ENCODE peak calls at places on chromosomes 5 and 9, in eight cellular contexts. I is kidney epithelial cell, L is fibroblast of pulmonary artery, N is endodermal cell, O is ovary, B is PC-9, A is stomach, Z is colonic mucosa. R is an unnamed sample.

GRCh38 chr5:147453901-147454814 is 55.7 kb downstream of the DPYSL3 start:
- DNase-seq in I (peak; percentile 44), O (peak; percentile 94), B (peak; percentile 57), L (peak; percentile 91), Z (peak; percentile 87), A (peak; percentile 75), N (peak; percentile 97), R (no peak)

GRCh38 chr9:134870746-134871667 is 9.6 kb upstream of the FCN2 start:
- DNase-seq in I (no peak), A (no peak), N (peak; percentile 31), L (no peak), O (no peak), B (no peak), Z (no peak), R (no peak)

GRCh38 chr9:108182950-108183381 is 672.8 kb downstream of the ACTL7B start:
- DNase-seq in A (no peak), L (peak; percentile 44), I (no peak), O (no peak), Z (no peak), B (no peak), N (no peak), R (no peak)

GRCh38 chr5:131635755-131636479 is 888 bp upstream of the RAPGEF6 start:
- DNase-seq in B (no peak), A (no peak), L (peak; percentile 52), N (no peak), Z (no peak), I (no peak), O (no peak), R (peak; percentile 23)

GRCh38 chr9:35500130-35500748 is 10.3 kb downstream of the RUSC2 start:
- DNase-seq in L (no peak), I (no peak), O (no peak), Z (no peak), B (no peak), N (no peak), A (no peak), R (no peak)

GRCh38 chr9:9950813-9951212 is 662.0 kb downstream of the PTPRD start:
- DNase-seq in O (no peak), I (no peak), N (no peak), A (no peak), B (no peak), L (no peak), Z (no peak), R (no peak)

GRCh38 chr9:124770359-124771020 is 621 bp downstream of the NR6A1 start:
- DNase-seq in L (no peak), I (no peak), B (peak; percentile 28), N (peak; percentile 82), Z (peak; percentile 67), A (no peak), O (no peak), R (no peak)

GRCh38 chr5:138545919-138546562 is 3.0 kb upstream of the ETF1 start:
- DNase-seq in B (no peak), O (no peak), A (no peak), N (no peak), I (no peak), Z (no peak), L (no peak), R (no peak)

GRCh38 chr9:99782962-99783718 is 38.5 kb upstream of the NR4A3 start:
- DNase-seq in B (no peak), O (no peak), A (no peak), Z (no peak), L (no peak), I (no peak), N (no peak), R (no peak)

GRCh38 chr5:88690619-88691560 is 192.1 kb downstream of the MEF2C start:
- DNase-seq in L (peak; percentile 67), O (peak; percentile 65), N (peak; percentile 91), A (peak; percentile 76), B (peak; percentile 62), I (no peak), Z (peak; percentile 70), R (no peak)

GRCh38 chr9:77997611-77998349 is 33.8 kb downstream of the GNAQ start:
- DNase-seq in Z (no peak), A (no peak), N (no peak), O (no peak), L (no peak), I (no peak), B (no peak), R (no peak)

GRCh38 chr9:96149881-96150280 is 152.1 kb downstream of the HSD17B3 start:
- DNase-seq in B (no peak), L (no peak), N (no peak), A (no peak), Z (no peak), I (no peak), O (no peak), R (no peak)

GRCh38 chr9:123569343-123569694 is 213.3 kb downstream of the CRB2 start:
- DNase-seq in B (no peak), N (no peak), A (no peak), L (no peak), O (no peak), Z (no peak), I (no peak), R (no peak)

GRCh38 chr9:110332766-110333165 is 4.9 kb downstream of the TXNDC8 start:
- DNase-seq in Z (no peak), A (no peak), N (no peak), O (no peak), I (no peak), B (no peak), L (no peak), R (no peak)

GRCh38 chr5:109688999-109689739 is 558 bp upstream of the MAN2A1 start:
- DNase-seq in N (peak; percentile 94), A (peak; percentile 87), I (peak; percentile 53), L (peak; percentile 90), Z (peak; percentile 90), B (peak; percentile 86), O (peak; percentile 85), R (no peak)

GRCh38 chr5:126628102-126628501 is 27.4 kb downstream of the PHAX start:
- DNase-seq in B (no peak), Z (no peak), A (no peak), L (no peak), N (peak; percentile 57), O (no peak), I (no peak), R (no peak)

GRCh38 chr5:116532762-116533525 is 41.7 kb downstream of the SEMA6A start:
- DNase-seq in L (no peak), I (peak; percentile 62), Z (no peak), N (no peak), O (no peak), A (no peak), B (no peak), R (peak; percentile 71)

GRCh38 chr5:17444496-17444895 is 53.5 kb upstream of the TAF11L2 start:
- DNase-seq in O (no peak), Z (no peak), L (no peak), A (no peak), B (no peak), N (no peak), I (no peak), R (no peak)

GRCh38 chr5:32684261-32684660 is 26.9 kb upstream of the NPR3 start:
- DNase-seq in N (no peak), A (no peak), Z (no peak), I (no peak), O (no peak), B (no peak), L (no peak), R (no peak)

GRCh38 chr5:32687167-32687831 is 23.8 kb upstream of the NPR3 start:
- DNase-seq in Z (no peak), A (peak; percentile 64), N (no peak), L (peak; percentile 60), O (no peak), I (no peak), B (peak; percentile 36), R (peak; percentile 62)

GRCh38 chr5:32692066-32692746 is 18.9 kb upstream of the NPR3 start:
- DNase-seq in A (no peak), O (no peak), I (no peak), B (no peak), Z (no peak), L (peak; percentile 68), N (no peak), R (no peak)

DNA sequence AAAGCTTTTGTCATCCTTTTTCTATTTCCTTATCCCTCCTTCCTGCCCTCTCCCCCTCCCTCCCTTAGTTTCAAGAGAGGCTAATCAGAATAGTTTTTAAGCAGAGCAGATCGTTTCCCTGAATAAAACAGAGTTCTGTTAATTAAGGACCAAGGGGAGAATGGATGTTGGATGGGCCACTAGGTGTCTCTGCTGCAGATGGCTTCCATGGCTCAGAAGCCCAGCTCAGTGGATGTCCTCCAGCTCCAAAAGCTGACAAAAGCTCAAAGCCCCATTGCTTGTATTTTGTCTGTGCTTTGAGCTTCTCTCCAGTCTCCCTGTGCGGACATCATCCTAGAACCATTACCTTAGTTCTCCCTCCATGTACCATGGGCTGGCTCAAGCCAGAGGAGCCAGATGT is 21.0 kb upstream of the NPR3 start:
- DNase-seq in O (no peak), B (no peak), N (peak; percentile 60), Z (no peak), I (no peak), L (no peak), A (no peak), R (no peak)
- TF ChIP-seq CTCF in O (no peak), B (peak; percentile 59), N (peak; percentile 73), Z (no peak), I (peak; percentile 21), L (peak; percentile 34), A (no peak), R (peak; percentile 47)

DNA sequence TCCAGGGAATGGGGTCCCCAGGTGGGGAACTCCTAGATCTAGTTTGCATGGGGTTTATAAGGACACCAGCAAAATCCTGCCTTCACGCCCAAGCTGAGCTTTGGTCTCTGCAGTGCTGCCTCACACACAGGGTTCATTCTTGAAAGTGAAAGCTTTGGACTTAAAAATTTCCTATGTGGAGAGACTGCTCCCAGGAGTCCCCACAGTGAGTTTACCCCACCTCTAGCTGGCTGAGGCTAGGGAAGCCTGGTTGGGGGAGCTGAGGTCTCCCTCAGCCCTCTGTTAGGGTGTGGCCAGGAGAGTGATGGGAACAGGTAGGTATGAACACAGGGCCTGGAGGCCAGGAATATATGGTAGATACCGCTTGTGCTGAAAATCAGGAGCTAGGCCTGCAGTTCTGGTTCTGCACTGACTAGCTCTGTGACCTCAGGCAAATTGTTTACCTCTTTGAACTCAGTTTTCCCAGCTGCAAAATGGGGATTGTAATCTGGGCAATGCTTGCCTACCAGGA is 41.5 kb upstream of the LARP1 start:
- DNase-seq in N (peak; percentile 67), I (no peak), L (no peak), B (peak; percentile 35), Z (peak; percentile 47), O (no peak), A (no peak), R (no peak)
- H3K4me3 ChIP-seq in N (peak overlapping the region; percentile 73), I (no peak overlapping the region), L (no peak overlapping the region), B (peak overlapping the region; percentile 41), Z (no peak overlapping the region), O (no peak overlapping the region), A (peak overlapping the region; percentile 29), R (peak overlapping the region; percentile 32)

GRCh38 chr5:60084226-60084625 is 190.7 kb upstream of the PDE4D start:
- DNase-seq in I (no peak), Z (no peak), L (no peak), N (no peak), B (no peak), A (no peak), O (no peak), R (no peak)
- TF ChIP-seq CTCF in I (no peak), Z (no peak), L (no peak), N (no peak), B (no peak), A (no peak), O (no peak), R (no peak)

DNA sequence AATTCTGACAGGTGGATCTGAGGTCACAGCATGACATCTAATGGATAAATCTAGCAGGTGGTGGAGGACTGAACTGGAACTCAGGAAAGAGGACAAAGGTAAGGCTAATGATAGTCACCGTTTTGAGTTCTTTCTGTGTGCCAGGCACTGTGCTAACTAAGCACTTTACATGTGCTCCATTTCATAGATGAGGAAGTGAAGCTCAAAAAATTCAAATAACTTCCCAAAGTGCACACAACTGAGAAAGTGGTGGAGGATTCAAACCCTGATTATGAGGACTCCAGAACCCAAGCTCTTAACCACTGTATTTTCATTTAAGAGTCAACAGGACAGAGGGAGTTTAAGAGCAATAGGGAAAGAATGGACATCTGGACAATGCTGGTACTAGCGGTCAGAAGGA is 7.1 kb upstream of the DELE1 start:
- DNase-seq in N (no peak), L (no peak), B (no peak), I (no peak), A (no peak), O (no peak), Z (no peak), R (no peak)
- H3K4me3 ChIP-seq in N (no peak overlapping the region), L (no peak overlapping the region), B (no peak overlapping the region), I (no peak overlapping the region), A (no peak overlapping the region), O (no peak overlapping the region), Z (no peak overlapping the region), R (no peak overlapping the region)